ENCODE peak calls at places on chromosomes 5 and 9, in five cellular contexts. V is activated CD4-positive, alpha-beta T cell treated with anti-CD3 and anti-CD28 coated beads, Interleukin-2, amount 50 U/mL, for 24 hours; E is activated CD8-positive, alpha-beta T cell treated with anti-CD3 and anti-CD28 coated beads for 36 hours; M is SK-N-DZ; U is endodermal cell. B is an unnamed sample.

GRCh38 chr5:150514708-150515211 is 6.8 kb downstream of the NDST1 start:
- DNase-seq in V (no peak), E (no peak), M (no peak), U (no peak), B (no peak)

GRCh38 chr9:136318769-136319241 is 8.5 kb upstream of the GPSM1 start:
- DNase-seq in V (no peak), E (no peak), M (no peak), U (no peak), B (no peak)

GRCh38 chr9:6782981-6783380 is 25.2 kb downstream of the KDM4C start:
- DNase-seq in V (no peak), E (no peak), M (no peak), U (no peak), B (no peak)

GRCh38 chr9:69645488-69645887 is 26.7 kb downstream of the APBA1 start:
- DNase-seq in V (no peak), E (no peak), M (no peak), U (peak), B (no peak)

GRCh38 chr5:93890657-93891056 is 149.3 kb upstream of the POU5F2 start:
- DNase-seq in V (no peak), E (no peak), M (no peak), U (no peak), B (no peak)

GRCh38 chr5:129906177-129906887 is 2.1 kb downstream of the CHSY3 start:
- DNase-seq in V (no peak), E (peak), M (peak), U (peak), B (no peak)

GRCh38 chr5:173281910-173282309 is 46.3 kb downstream of the STC2 start:
- DNase-seq in V (no peak), E (peak), M (no peak), U (peak), B (no peak)

GRCh38 chr9:124468061-124468740 is 17.9 kb downstream of the ADGRD2 start:
- DNase-seq in V (no peak), E (no peak), M (no peak), U (no peak), B (no peak)

GRCh38 chr5:6003040-6003825 is 375.1 kb downstream of the MED10 start:
- DNase-seq in V (no peak), E (no peak), M (no peak), U (no peak), B (no peak)

GRCh38 chr5:74326571-74327338 is 313.8 kb downstream of the ENC1 start:
- DNase-seq in V (peak), E (peak), M (no peak), U (no peak), B (peak)

GRCh38 chr5:150400327-150401075 is 12.2 kb downstream of the CD74 start:
- DNase-seq in V (no peak), E (no peak), M (no peak), U (no peak), B (no peak)

GRCh38 chr5:72325566-72326297 is 5.6 kb downstream of the PTCD2 start:
- DNase-seq in V (no peak), E (no peak), M (no peak), U (no peak), B (no peak)

GRCh38 chr9:84856181-84856632 is 186.7 kb downstream of the NTRK2 start:
- DNase-seq in V (no peak), E (no peak), M (no peak), U (no peak), B (no peak)

GRCh38 chr9:79662553-79662956 is 90.8 kb downstream of the TLE4 start:
- DNase-seq in V (no peak), E (no peak), M (peak), U (no peak), B (no peak)

GRCh38 chr5:83430130-83431010 is 41.2 kb upstream of the VCAN start:
- DNase-seq in V (peak), E (peak), M (peak), U (peak), B (no peak)

GRCh38 chr9:88218721-88219120 is 80.4 kb upstream of the SPATA31C2 start:
- DNase-seq in V (no peak), E (no peak), M (no peak), U (no peak), B (no peak)

GRCh38 chr5:132896685-132897084 is 23.2 kb downstream of the LEAP2 start:
- DNase-seq in V (no peak), E (no peak), M (no peak), U (no peak), B (no peak)

GRCh38 chr5:142314129-142314528 is 10.7 kb downstream of the SPRY4 start:
- DNase-seq in V (no peak), E (no peak), M (no peak), U (peak), B (no peak)

GRCh38 chr5:173329370-173330150 is 1.3 kb upstream of the STC2 start:
- DNase-seq in V (no peak), E (peak), M (no peak), U (peak), B (no peak)

GRCh38 chr9:124849801-124850200 is 3.5 kb upstream of the WDR38 start:
- DNase-seq in V (no peak), E (no peak), M (no peak), U (no peak), B (no peak)

GRCh38 chr9:95125652-95126051 is 191.9 kb downstream of the FANCC start:
- DNase-seq in V (no peak), E (no peak), M (no peak), U (no peak), B (no peak)

GRCh38 chr9:86187121-86187520 is 72.3 kb downstream of the C9orf153 start:
- DNase-seq in V (no peak), E (no peak), M (no peak), U (peak), B (no peak)

GRCh38 chr9:34190996-34191892 is 12.4 kb downstream of the UBAP1 start:
- DNase-seq in V (no peak), E (no peak), M (peak), U (peak), B (no peak)

GRCh38 chr5:158435161-158435616 is 576.2 kb upstream of the CLINT1 start:
- DNase-seq in V (peak), E (peak), M (no peak), U (no peak), B (no peak)

GRCh38 chr5:73388371-73388684 is 60.2 kb downstream of the FOXD1 start:
- DNase-seq in V (no peak), E (no peak), M (no peak), U (no peak), B (no peak)

GRCh38 chr5:26329562-26330189 is 708.7 kb downstream of the CDH9 start:
- DNase-seq in V (no peak), E (no peak), M (peak), U (no peak), B (no peak)

GRCh38 chr5:180296778-180297177 is 4.9 kb upstream of the MAPK9 start:
- DNase-seq in V (no peak), E (no peak), M (no peak), U (no peak), B (no peak)

GRCh38 chr9:32942755-32943460 is 58.5 kb downstream of the APTX start:
- DNase-seq in V (no peak), E (no peak), M (no peak), U (no peak), B (no peak)

GRCh38 chr9:80596576-80596975 is 1024.8 kb downstream of the TLE4 start:
- DNase-seq in V (no peak), E (no peak), M (no peak), U (no peak), B (no peak)

GRCh38 chr5:68891718-68892117 is 202.1 kb upstream of the SLC30A5 start:
- DNase-seq in V (peak), E (peak), M (no peak), U (no peak), B (no peak)

GRCh38 chr5:133801955-133802751 is 166.3 kb downstream of the C5orf15 start:
- DNase-seq in V (no peak), E (no peak), M (no peak), U (no peak), B (no peak)